ENCODE peak calls at places on chromosome 18, in ten cellular contexts. C is sigmoid colon; W is MM.1S; B is choroid plexus epithelial cell; K is foreskin fibroblast; X is CD8-positive, alpha-beta T cell; N is brain microvascular endothelial cell; O is stomach; Q is HCT116; D is SK-N-SH. L is an unnamed sample.

GRCh38 chr18:68861365-68861764 is 63.5 kb downstream of the CCDC102B start:
- DNase-seq in C (no peak), B (no peak), Q (no peak), D (no peak), N (no peak), K (no peak), W (no peak), O (no peak), X (no peak), L (no peak)

GRCh38 chr18:23689031-23689615 is at the start of gene LAMA3:
- DNase-seq in Q (no peak), N (no peak), O (peak; percentile 77), K (peak; percentile 86), B (peak; percentile 18), C (peak; percentile 77), X (peak; percentile 53), W (peak; percentile 24), D (peak; percentile 81), L (peak; percentile 73)

GRCh38 chr18:46470714-46471113 is 186.3 kb downstream of the LOXHD1 start:
- DNase-seq in N (no peak), D (no peak), Q (no peak), B (no peak), W (no peak), X (no peak), C (no peak), K (no peak), O (no peak), L (no peak)

GRCh38 chr18:77032121-77032758 is 100.3 kb downstream of the MBP start:
- DNase-seq in X (no peak), C (no peak), W (no peak), K (no peak), B (peak; percentile 59), N (peak; percentile 47), D (no peak), Q (no peak), O (no peak), L (no peak)

GRCh38 chr18:61432590-61432989 is 99.4 kb downstream of the CDH20 start:
- DNase-seq in O (no peak), C (no peak), K (no peak), D (no peak), W (no peak), N (no peak), B (no peak), Q (no peak), X (no peak), L (no peak)

GRCh38 chr18:43161528-43161927 is 46.0 kb upstream of the RIT2 start:
- DNase-seq in O (no peak), B (peak; percentile 78), K (peak; percentile 60), W (no peak), C (no peak), N (peak; percentile 73), X (no peak), D (no peak), Q (no peak), L (no peak)

GRCh38 chr18:62781262-62781661 is 65.9 kb downstream of the PHLPP1 start:
- DNase-seq in K (no peak), N (no peak), W (no peak), X (no peak), D (no peak), C (no peak), Q (no peak), B (no peak), O (no peak), L (no peak)

GRCh38 chr18:31497711-31498449 is at the start of gene DSG2:
- DNase-seq in W (peak; percentile 67), Q (no peak), C (peak; percentile 67), D (peak; percentile 72), O (peak; percentile 86), K (peak; percentile 1), B (peak; percentile 29), X (no peak), N (no peak), L (peak; percentile 80)

GRCh38 chr18:65968605-65969004 is 217.8 kb downstream of the CDH7 start:
- DNase-seq in W (no peak), B (no peak), O (no peak), C (no peak), D (no peak), K (no peak), N (no peak), X (no peak), Q (no peak), L (no peak)

GRCh38 chr18:76234559-76234958 is 260.5 kb downstream of the ZNF516 start:
- DNase-seq in C (no peak), K (no peak), B (no peak), Q (no peak), N (no peak), D (no peak), O (no peak), X (no peak), W (no peak), L (no peak)

GRCh38 chr18:42931501-42931900 is 184.0 kb downstream of the RIT2 start:
- DNase-seq in X (no peak), O (no peak), C (no peak), B (peak; percentile 82), Q (no peak), D (no peak), W (no peak), N (peak; percentile 84), K (peak; percentile 4), L (no peak)

GRCh38 chr18:74353169-74353775 is 37.6 kb downstream of the C18orf63 start:
- DNase-seq in N (peak; percentile 77), X (peak; percentile 72), D (peak; percentile 35), C (peak; percentile 78), W (peak; percentile 77), K (peak; percentile 90), B (peak; percentile 92), Q (peak; percentile 29), O (peak; percentile 69), L (peak; percentile 47)

GRCh38 chr18:45860492-45860891 is 35.0 kb downstream of the SIGLEC15 start:
- DNase-seq in X (no peak), O (no peak), K (no peak), B (no peak), D (no peak), W (no peak), N (no peak), C (no peak), Q (no peak), L (no peak)

GRCh38 chr18:37565985-37566478 is 434 bp upstream of the CELF4 start:
- DNase-seq in D (peak; percentile 95), W (no peak), N (peak; percentile 5), B (peak; percentile 48), Q (no peak), K (peak; percentile 72), C (peak; percentile 61), O (peak; percentile 33), X (no peak), L (no peak)

GRCh38 chr18:78780719-78781600 is 198.7 kb upstream of the SALL3 start:
- DNase-seq in D (no peak), Q (no peak), C (peak; percentile 57), X (no peak), N (no peak), B (no peak), O (peak; percentile 17), W (no peak), K (no peak), L (no peak)

GRCh38 chr18:36409779-36410178 is 112.3 kb downstream of the FHOD3 start:
- DNase-seq in X (no peak), D (no peak), Q (no peak), N (no peak), W (no peak), K (no peak), C (no peak), B (no peak), O (no peak), L (no peak)

GRCh38 chr18:54878057-54878661 is 49.9 kb downstream of the RAB27B start:
- DNase-seq in N (peak; percentile 13), D (no peak), B (no peak), W (no peak), Q (no peak), O (no peak), X (no peak), K (peak; percentile 19), C (no peak), L (no peak)
- H3K4me3 ChIP-seq in N (no peak overlapping the region), D (no peak overlapping the region), B (no peak overlapping the region), W (no peak overlapping the region), Q (no peak overlapping the region), O (no peak overlapping the region), X (no peak overlapping the region), K (no peak overlapping the region), C (no peak overlapping the region), L (no peak overlapping the region)

DNA sequence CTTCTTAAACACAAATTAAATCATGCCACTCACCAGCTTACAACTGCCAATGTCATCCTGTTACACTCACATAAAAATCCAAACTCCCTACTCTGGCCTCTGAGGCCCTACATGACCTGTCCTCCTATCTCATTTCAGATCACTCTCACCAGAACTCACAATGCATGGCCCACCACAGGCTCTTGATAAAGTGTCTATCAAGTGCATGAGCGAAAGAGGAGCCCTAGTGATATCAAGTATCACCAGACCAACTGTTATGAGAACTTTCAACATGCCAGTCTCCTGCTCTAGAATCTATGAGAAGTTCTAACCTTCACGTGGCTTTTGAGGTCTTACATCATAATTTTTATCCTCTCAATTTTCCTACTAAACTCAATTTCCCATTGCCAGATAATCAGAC is 76.4 kb upstream of the CD226 start:
- DNase-seq in Q (no peak), K (no peak), W (no peak), C (no peak), O (no peak), X (no peak), D (no peak), N (no peak), B (no peak), L (no peak)
- TF ChIP-seq CTCF in Q (no peak), K (no peak), W (no peak), C (no peak), O (no peak), X (no peak), D (no peak), N (no peak), B (no peak), L (no peak)

DNA sequence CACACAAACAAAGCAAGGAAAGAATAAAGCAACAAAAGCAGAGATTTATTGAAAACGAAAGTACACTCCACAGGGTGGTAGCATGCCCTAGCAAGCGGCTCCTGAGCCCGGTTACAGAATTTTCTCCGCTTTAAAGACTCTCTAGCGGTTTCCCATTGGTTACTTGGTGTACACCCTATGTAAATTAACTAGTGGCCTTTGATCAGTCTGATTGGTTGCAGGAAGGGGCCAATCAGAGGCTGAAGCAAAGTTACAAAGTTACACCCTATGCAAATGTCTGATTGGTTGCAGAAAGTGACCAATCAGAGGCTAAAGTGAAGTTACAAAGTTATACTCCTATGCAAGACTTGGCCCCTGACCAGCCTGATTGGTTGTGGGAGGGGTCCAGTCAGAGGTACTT is 242.9 kb downstream of the LDLRAD4 start:
- DNase-seq in D (no peak), Q (no peak), K (no peak), X (no peak), W (no peak), O (peak; percentile 8), N (no peak), C (no peak), B (peak; percentile 7), L (no peak)
- H3K4me3 ChIP-seq in D (no peak overlapping the region), Q (no peak overlapping the region), K (no peak overlapping the region), X (no peak overlapping the region), W (no peak overlapping the region), O (no peak overlapping the region), N (no peak overlapping the region), C (no peak overlapping the region), B (no peak overlapping the region), L (no peak overlapping the region)

GRCh38 chr18:48336332-48336731 is 72.9 kb downstream of the ZBTB7C start:
- DNase-seq in W (no peak), D (no peak), B (peak; percentile 41), N (no peak), K (no peak), Q (no peak), C (no peak), X (no peak), O (no peak), L (no peak)
- TF ChIP-seq CTCF in W (no peak), D (no peak), B (peak; percentile 64), N (peak; percentile 19), K (no peak), Q (no peak), C (no peak), X (no peak), O (no peak), L (no peak)

L was measured in lung.